ENCODE peak calls at places on chromosomes 11 and 22, in ten cellular contexts. One of them, this sample, is unnamed.
A peak's percentile ranks its signal among the peaks of the same experiment; 100 is the strongest.

GRCh38 chr11:119305556-119306372 is 11.2 kb downstream of the MCAM start:
- DNase-seq in CD4-positive, alpha-beta T cell: no peak
- DNase-seq in A549: no peak
- DNase-seq in AG04450: no peak
- DNase-seq in A673: no peak
- DNase-seq in esophagus muscularis mucosa: no peak
- DNase-seq in thyroid gland: no peak
- DNase-seq in H9: no peak
- DNase-seq in right atrium auricular region: no peak
- DNase-seq in stomach: no peak
- DNase-seq in this sample: no peak

GRCh38 chr11:66317766-66318575 is 1.1 kb upstream of the CD248 start:
- DNase-seq in CD4-positive, alpha-beta T cell: peak; percentile 49
- DNase-seq in A549: no peak
- DNase-seq in AG04450: peak; percentile 74
- DNase-seq in A673: peak; percentile 96
- DNase-seq in esophagus muscularis mucosa: no peak
- DNase-seq in thyroid gland: peak; percentile 21
- DNase-seq in H9: peak; percentile 66
- DNase-seq in right atrium auricular region: peak; percentile 93
- DNase-seq in stomach: peak; percentile 36
- DNase-seq in this sample: peak; percentile 57

GRCh38 chr22:38138961-38139360 is 28.5 kb upstream of the BAIAP2L2 start:
- DNase-seq in CD4-positive, alpha-beta T cell: no peak
- DNase-seq in A549: no peak
- DNase-seq in AG04450: no peak
- DNase-seq in A673: no peak
- DNase-seq in esophagus muscularis mucosa: no peak
- DNase-seq in thyroid gland: no peak
- DNase-seq in H9: no peak
- DNase-seq in right atrium auricular region: no peak
- DNase-seq in stomach: no peak
- DNase-seq in this sample: no peak

GRCh38 chr11:66555416-66555815 is 8.7 kb downstream of the ACTN3 start:
- DNase-seq in CD4-positive, alpha-beta T cell: no peak
- DNase-seq in A549: no peak
- DNase-seq in AG04450: no peak
- DNase-seq in A673: no peak
- DNase-seq in esophagus muscularis mucosa: no peak
- DNase-seq in thyroid gland: no peak
- DNase-seq in H9: no peak
- DNase-seq in right atrium auricular region: no peak
- DNase-seq in stomach: no peak
- DNase-seq in this sample: no peak

GRCh38 chr11:236774-237767 is at the start of gene PSMD13:
- DNase-seq in CD4-positive, alpha-beta T cell: peak; percentile 86
- DNase-seq in A549: peak; percentile 77
- DNase-seq in AG04450: peak; percentile 44
- DNase-seq in A673: peak; percentile 91
- DNase-seq in esophagus muscularis mucosa: peak; percentile 94
- DNase-seq in thyroid gland: peak; percentile 86
- DNase-seq in H9: peak; percentile 80
- DNase-seq in right atrium auricular region: peak; percentile 84
- DNase-seq in stomach: peak; percentile 88
- DNase-seq in this sample: peak; percentile 76

GRCh38 chr22:24515025-24515338 is 19.9 kb downstream of the UPB1 start:
- DNase-seq in CD4-positive, alpha-beta T cell: no peak
- DNase-seq in A549: no peak
- DNase-seq in AG04450: no peak
- DNase-seq in A673: no peak
- DNase-seq in esophagus muscularis mucosa: no peak
- DNase-seq in thyroid gland: no peak
- DNase-seq in H9: no peak
- DNase-seq in right atrium auricular region: no peak
- DNase-seq in stomach: no peak
- DNase-seq in this sample: no peak

GRCh38 chr11:94046796-94047195 is 25.6 kb downstream of the HEPHL1 start:
- DNase-seq in CD4-positive, alpha-beta T cell: no peak
- DNase-seq in A549: no peak
- DNase-seq in AG04450: no peak
- DNase-seq in A673: no peak
- DNase-seq in esophagus muscularis mucosa: peak; percentile 57
- DNase-seq in thyroid gland: no peak
- DNase-seq in H9: no peak
- DNase-seq in right atrium auricular region: no peak
- DNase-seq in stomach: no peak
- DNase-seq in this sample: no peak

GRCh38 chr11:63944987-63945386 is 6.2 kb downstream of the NAA40 start:
- DNase-seq in CD4-positive, alpha-beta T cell: no peak
- DNase-seq in A549: no peak
- DNase-seq in AG04450: no peak
- DNase-seq in A673: no peak
- DNase-seq in esophagus muscularis mucosa: no peak
- DNase-seq in thyroid gland: peak; percentile 24
- DNase-seq in H9: no peak
- DNase-seq in right atrium auricular region: peak; percentile 62
- DNase-seq in stomach: no peak
- DNase-seq in this sample: no peak

GRCh38 chr11:67664696-67665536 is 9.5 kb downstream of the ALDH3B2 start:
- DNase-seq in CD4-positive, alpha-beta T cell: no peak
- DNase-seq in A549: no peak
- DNase-seq in AG04450: no peak
- DNase-seq in A673: no peak
- DNase-seq in esophagus muscularis mucosa: no peak
- DNase-seq in thyroid gland: no peak
- DNase-seq in H9: no peak
- DNase-seq in right atrium auricular region: no peak
- DNase-seq in stomach: no peak
- DNase-seq in this sample: no peak

GRCh38 chr11:36253238-36253637 is 36.0 kb downstream of the COMMD9 start:
- DNase-seq in CD4-positive, alpha-beta T cell: no peak
- DNase-seq in A549: no peak
- DNase-seq in AG04450: no peak
- DNase-seq in A673: peak; percentile 28
- DNase-seq in esophagus muscularis mucosa: no peak
- DNase-seq in thyroid gland: no peak
- DNase-seq in H9: no peak
- DNase-seq in right atrium auricular region: no peak
- DNase-seq in stomach: no peak
- DNase-seq in this sample: peak; percentile 80

GRCh38 chr22:19930537-19931486 is 10.8 kb upstream of the COMT start:
- DNase-seq in CD4-positive, alpha-beta T cell: no peak
- DNase-seq in A549: no peak
- DNase-seq in AG04450: no peak
- DNase-seq in A673: no peak
- DNase-seq in esophagus muscularis mucosa: no peak
- DNase-seq in thyroid gland: no peak
- DNase-seq in H9: no peak
- DNase-seq in right atrium auricular region: no peak
- DNase-seq in stomach: no peak
- DNase-seq in this sample: no peak

GRCh38 chr22:38257650-38258246 is 15.1 kb downstream of the TMEM184B start:
- DNase-seq in CD4-positive, alpha-beta T cell: no peak
- DNase-seq in A549: no peak
- DNase-seq in AG04450: no peak
- DNase-seq in A673: no peak
- DNase-seq in esophagus muscularis mucosa: no peak
- DNase-seq in thyroid gland: no peak
- DNase-seq in H9: no peak
- DNase-seq in right atrium auricular region: no peak
- DNase-seq in stomach: peak; percentile 58
- DNase-seq in this sample: no peak

GRCh38 chr22:20745177-20745576 is 28.7 kb upstream of the SERPIND1 start:
- DNase-seq in CD4-positive, alpha-beta T cell: no peak
- DNase-seq in A549: no peak
- DNase-seq in AG04450: no peak
- DNase-seq in A673: no peak
- DNase-seq in esophagus muscularis mucosa: no peak
- DNase-seq in thyroid gland: no peak
- DNase-seq in H9: no peak
- DNase-seq in right atrium auricular region: no peak
- DNase-seq in stomach: no peak
- DNase-seq in this sample: no peak

GRCh38 chr11:12125609-12126149 is 15.3 kb downstream of the MICAL2 start:
- DNase-seq in CD4-positive, alpha-beta T cell: no peak
- DNase-seq in A549: no peak
- DNase-seq in AG04450: no peak
- DNase-seq in A673: no peak
- DNase-seq in esophagus muscularis mucosa: no peak
- DNase-seq in thyroid gland: no peak
- DNase-seq in H9: no peak
- DNase-seq in right atrium auricular region: no peak
- DNase-seq in stomach: no peak
- DNase-seq in this sample: no peak

GRCh38 chr22:31952094-31952401 is 7.7 kb downstream of the YWHAH start:
- DNase-seq in CD4-positive, alpha-beta T cell: no peak
- DNase-seq in A549: no peak
- DNase-seq in AG04450: no peak
- DNase-seq in A673: no peak
- DNase-seq in esophagus muscularis mucosa: no peak
- DNase-seq in thyroid gland: no peak
- DNase-seq in H9: no peak
- DNase-seq in right atrium auricular region: no peak
- DNase-seq in stomach: no peak
- DNase-seq in this sample: no peak
- TF ChIP-seq CTCF in CD4-positive, alpha-beta T cell: no peak
- TF ChIP-seq CTCF in A549: no peak
- TF ChIP-seq CTCF in AG04450: peak; percentile 13
- TF ChIP-seq CTCF in A673: peak; percentile 41
- TF ChIP-seq CTCF in esophagus muscularis mucosa: no peak
- TF ChIP-seq CTCF in thyroid gland: no peak
- TF ChIP-seq CTCF in H9: peak; percentile 23
- TF ChIP-seq CTCF in right atrium auricular region: no peak
- TF ChIP-seq CTCF in stomach: no peak
- TF ChIP-seq CTCF in this sample: peak; percentile 18

DNA sequence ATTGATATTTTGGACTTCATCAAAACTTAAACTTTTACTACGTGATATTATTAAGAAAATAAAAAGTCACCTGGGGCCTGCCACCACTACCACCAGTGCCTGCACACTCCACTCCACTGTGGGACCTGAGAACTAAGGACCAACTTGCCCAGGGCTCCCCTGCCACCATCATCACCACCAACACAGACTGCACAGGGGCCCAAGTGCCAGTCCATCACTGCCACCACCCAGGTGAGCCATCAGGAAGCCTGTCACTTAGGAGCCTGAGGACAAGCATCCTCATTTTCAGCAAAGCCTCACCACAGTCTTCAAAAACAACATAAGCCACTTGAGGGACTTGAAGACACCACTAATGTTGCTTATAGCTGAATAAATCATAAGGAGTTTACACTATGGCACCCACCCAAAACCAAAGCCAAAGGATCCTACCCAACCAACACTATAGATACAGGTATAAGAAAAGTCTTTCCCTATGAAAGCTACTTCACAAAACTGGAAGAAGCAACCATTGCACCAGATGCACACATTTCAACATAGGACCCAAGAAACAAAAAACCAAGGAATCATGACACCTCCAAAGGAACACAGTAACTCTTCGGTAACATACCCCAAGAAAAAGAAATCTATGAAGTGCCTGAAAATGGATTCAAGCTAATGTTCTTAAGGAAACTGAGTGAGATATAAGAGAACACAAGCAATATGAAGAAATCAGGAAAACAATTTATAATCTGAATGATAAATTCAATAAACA is 73.6 kb upstream of the GNAZ start:
- DNase-seq in CD4-positive, alpha-beta T cell: no peak
- DNase-seq in A549: no peak
- DNase-seq in AG04450: no peak
- DNase-seq in A673: no peak
- DNase-seq in esophagus muscularis mucosa: no peak
- DNase-seq in thyroid gland: no peak
- DNase-seq in H9: no peak
- DNase-seq in right atrium auricular region: no peak
- DNase-seq in stomach: no peak
- DNase-seq in this sample: no peak
- H3K9me3 ChIP-seq in CD4-positive, alpha-beta T cell: peaks cover 22% of the 10 kb centered on the region
- H3K9me3 ChIP-seq in A549: peaks cover 7% of the 10 kb centered on the region
- H3K9me3 ChIP-seq in AG04450: no peaks in the 10 kb centered on the region
- H3K9me3 ChIP-seq in A673: peaks cover 8% of the 10 kb centered on the region
- H3K9me3 ChIP-seq in esophagus muscularis mucosa: no peaks in the 10 kb centered on the region
- H3K9me3 ChIP-seq in thyroid gland: no peaks in the 10 kb centered on the region
- H3K9me3 ChIP-seq in H9: no peaks in the 10 kb centered on the region
- H3K9me3 ChIP-seq in right atrium auricular region: peaks cover 22% of the 10 kb centered on the region
- H3K9me3 ChIP-seq in stomach: no peaks in the 10 kb centered on the region
- H3K9me3 ChIP-seq in this sample: peaks cover 22% of the 10 kb centered on the region

GRCh38 chr11:131943296-131943695 is 572.9 kb downstream of the NTM start:
- DNase-seq in CD4-positive, alpha-beta T cell: no peak
- DNase-seq in A549: no peak
- DNase-seq in AG04450: no peak
- DNase-seq in A673: no peak
- DNase-seq in esophagus muscularis mucosa: no peak
- DNase-seq in thyroid gland: peak; percentile 19
- DNase-seq in H9: no peak
- DNase-seq in right atrium auricular region: no peak
- DNase-seq in stomach: no peak
- DNase-seq in this sample: no peak
- H3K27ac ChIP-seq in CD4-positive, alpha-beta T cell: no peak overlapping the region
- H3K27ac ChIP-seq in A549: no peak overlapping the region
- H3K27ac ChIP-seq in AG04450: no peak overlapping the region
- H3K27ac ChIP-seq in A673: no peak overlapping the region
- H3K27ac ChIP-seq in esophagus muscularis mucosa: no peak overlapping the region
- H3K27ac ChIP-seq in thyroid gland: no peak overlapping the region
- H3K27ac ChIP-seq in H9: no peak overlapping the region
- H3K27ac ChIP-seq in right atrium auricular region: no peak overlapping the region
- H3K27ac ChIP-seq in stomach: no peak overlapping the region
- H3K27ac ChIP-seq in this sample: no peak overlapping the region

GRCh38 chr11:102753267-102753666 is 27.2 kb downstream of the MMP10 start:
- DNase-seq in CD4-positive, alpha-beta T cell: no peak
- DNase-seq in A549: no peak
- DNase-seq in AG04450: no peak
- DNase-seq in A673: no peak
- DNase-seq in esophagus muscularis mucosa: no peak
- DNase-seq in thyroid gland: no peak
- DNase-seq in H9: no peak
- DNase-seq in right atrium auricular region: no peak
- DNase-seq in stomach: no peak
- DNase-seq in this sample: no peak

GRCh38 chr11:102751673-102752072 is 26.9 kb upstream of the MMP8 start:
- DNase-seq in CD4-positive, alpha-beta T cell: no peak
- DNase-seq in A549: no peak
- DNase-seq in AG04450: no peak
- DNase-seq in A673: no peak
- DNase-seq in esophagus muscularis mucosa: no peak
- DNase-seq in thyroid gland: no peak
- DNase-seq in H9: no peak
- DNase-seq in right atrium auricular region: no peak
- DNase-seq in stomach: no peak
- DNase-seq in this sample: no peak

DNA sequence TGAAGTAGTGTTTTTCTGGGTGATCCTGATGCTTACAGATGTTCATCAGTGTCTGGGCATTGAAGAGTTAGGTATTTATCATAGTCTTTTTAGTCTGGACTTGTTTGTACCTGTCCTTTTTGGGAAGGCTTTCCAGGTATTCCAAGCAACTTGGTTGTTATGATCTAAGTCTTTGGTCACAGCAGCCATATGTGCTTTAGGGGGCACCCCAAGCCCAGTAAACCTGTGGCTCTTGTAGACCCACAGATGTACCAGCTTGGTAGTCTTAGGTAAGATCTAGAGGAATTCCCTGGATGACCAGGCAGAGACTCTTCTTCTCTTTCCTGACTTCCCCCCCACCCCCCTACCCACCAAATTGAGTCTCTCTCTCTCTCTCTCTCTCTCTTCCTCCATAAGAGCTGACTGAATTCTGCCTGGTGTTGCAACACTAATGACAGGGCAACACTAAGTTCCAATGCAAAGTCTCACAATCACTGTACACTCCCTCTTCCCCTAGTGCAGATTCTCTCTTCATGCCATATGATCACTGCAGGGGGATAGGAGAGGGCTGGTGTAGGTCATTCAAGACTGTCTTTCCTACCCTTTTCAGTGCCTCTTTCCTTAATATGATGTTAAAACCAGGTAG is 24.5 kb upstream of the MMP8 start:
- DNase-seq in CD4-positive, alpha-beta T cell: no peak
- DNase-seq in A549: no peak
- DNase-seq in AG04450: no peak
- DNase-seq in A673: no peak
- DNase-seq in esophagus muscularis mucosa: no peak
- DNase-seq in thyroid gland: no peak
- DNase-seq in H9: no peak
- DNase-seq in right atrium auricular region: no peak
- DNase-seq in stomach: no peak
- DNase-seq in this sample: no peak
- TF ChIP-seq CTCF in CD4-positive, alpha-beta T cell: no peak
- TF ChIP-seq CTCF in A549: no peak
- TF ChIP-seq CTCF in AG04450: no peak
- TF ChIP-seq CTCF in A673: peak; percentile 27
- TF ChIP-seq CTCF in esophagus muscularis mucosa: no peak
- TF ChIP-seq CTCF in thyroid gland: no peak
- TF ChIP-seq CTCF in H9: no peak
- TF ChIP-seq CTCF in right atrium auricular region: no peak
- TF ChIP-seq CTCF in stomach: no peak
- TF ChIP-seq CTCF in this sample: no peak

This sample was measured in WERI-Rb-1.